ENCODE peak calls at places on chromosomes 7 and 10, in nine cellular contexts. One of them, this sample, is unnamed.

GRCh38 chr7:135508853-135509588 is 881 bp downstream of the CNOT4 start:
- DNase-seq in GM04504: no peak
- DNase-seq in tibial nerve: peak; percentile 12
- DNase-seq in GF-D8: peak; percentile 30
- DNase-seq in esophagus squamous epithelium: no peak
- DNase-seq in endothelial cell: peak; percentile 30
- DNase-seq in BJ: no peak
- DNase-seq in OCI-LY7: peak; percentile 70
- DNase-seq in trophoblast cell: peak; percentile 16
- DNase-seq in this sample: no peak

GRCh38 chr7:74379938-74380337 is 73.8 kb upstream of the GTF2IRD1 start:
- DNase-seq in GM04504: no peak
- DNase-seq in tibial nerve: no peak
- DNase-seq in GF-D8: no peak
- DNase-seq in esophagus squamous epithelium: no peak
- DNase-seq in endothelial cell: no peak
- DNase-seq in BJ: no peak
- DNase-seq in OCI-LY7: no peak
- DNase-seq in trophoblast cell: no peak
- DNase-seq in this sample: no peak

GRCh38 chr10:48577158-48577557 is 27.7 kb downstream of the ARHGAP22 start:
- DNase-seq in GM04504: no peak
- DNase-seq in tibial nerve: no peak
- DNase-seq in GF-D8: peak; percentile 93
- DNase-seq in esophagus squamous epithelium: no peak
- DNase-seq in endothelial cell: no peak
- DNase-seq in BJ: no peak
- DNase-seq in OCI-LY7: peak; percentile 84
- DNase-seq in trophoblast cell: peak; percentile 10
- DNase-seq in this sample: peak; percentile 37

GRCh38 chr7:130277763-130278643 is 11.3 kb downstream of the CPA2 start:
- DNase-seq in GM04504: no peak
- DNase-seq in tibial nerve: peak; percentile 65
- DNase-seq in GF-D8: no peak
- DNase-seq in esophagus squamous epithelium: no peak
- DNase-seq in endothelial cell: peak; percentile 60
- DNase-seq in BJ: no peak
- DNase-seq in OCI-LY7: no peak
- DNase-seq in trophoblast cell: peak; percentile 80
- DNase-seq in this sample: peak; percentile 27

GRCh38 chr7:128399991-128400390 is 9.8 kb downstream of the IMPDH1 start:
- DNase-seq in GM04504: no peak
- DNase-seq in tibial nerve: no peak
- DNase-seq in GF-D8: no peak
- DNase-seq in esophagus squamous epithelium: no peak
- DNase-seq in endothelial cell: no peak
- DNase-seq in BJ: no peak
- DNase-seq in OCI-LY7: no peak
- DNase-seq in trophoblast cell: no peak
- DNase-seq in this sample: no peak

GRCh38 chr7:79774150-79774549 is 320.7 kb upstream of the MAGI2 start:
- DNase-seq in GM04504: no peak
- DNase-seq in tibial nerve: no peak
- DNase-seq in GF-D8: no peak
- DNase-seq in esophagus squamous epithelium: no peak
- DNase-seq in endothelial cell: no peak
- DNase-seq in BJ: no peak
- DNase-seq in OCI-LY7: no peak
- DNase-seq in trophoblast cell: peak; percentile 38
- DNase-seq in this sample: no peak

GRCh38 chr7:1713502-1714484 is 43.7 kb downstream of the ELFN1 start:
- DNase-seq in GM04504: no peak
- DNase-seq in tibial nerve: no peak
- DNase-seq in GF-D8: no peak
- DNase-seq in esophagus squamous epithelium: no peak
- DNase-seq in endothelial cell: peak; percentile 44
- DNase-seq in BJ: no peak
- DNase-seq in OCI-LY7: no peak
- DNase-seq in trophoblast cell: no peak
- DNase-seq in this sample: no peak

GRCh38 chr7:22943997-22944396 is 69.9 kb downstream of the HYCC1 start:
- DNase-seq in GM04504: no peak
- DNase-seq in tibial nerve: peak; percentile 6
- DNase-seq in GF-D8: no peak
- DNase-seq in esophagus squamous epithelium: no peak
- DNase-seq in endothelial cell: no peak
- DNase-seq in BJ: peak; percentile 56
- DNase-seq in OCI-LY7: no peak
- DNase-seq in trophoblast cell: peak; percentile 65
- DNase-seq in this sample: no peak

GRCh38 chr10:61975107-61975932 is 73.8 kb downstream of the ARID5B start:
- DNase-seq in GM04504: peak; percentile 56
- DNase-seq in tibial nerve: no peak
- DNase-seq in GF-D8: no peak
- DNase-seq in esophagus squamous epithelium: no peak
- DNase-seq in endothelial cell: no peak
- DNase-seq in BJ: peak; percentile 60
- DNase-seq in OCI-LY7: peak; percentile 58
- DNase-seq in trophoblast cell: peak; percentile 66
- DNase-seq in this sample: no peak

GRCh38 chr7:132797152-132797551 is 220.9 kb upstream of the PLXNA4 start:
- DNase-seq in GM04504: no peak
- DNase-seq in tibial nerve: no peak
- DNase-seq in GF-D8: no peak
- DNase-seq in esophagus squamous epithelium: no peak
- DNase-seq in endothelial cell: no peak
- DNase-seq in BJ: no peak
- DNase-seq in OCI-LY7: no peak
- DNase-seq in trophoblast cell: no peak
- DNase-seq in this sample: no peak

GRCh38 chr10:99854860-99855259 is 72.4 kb downstream of the ABCC2 start:
- DNase-seq in GM04504: peak; percentile 48
- DNase-seq in tibial nerve: peak; percentile 41
- DNase-seq in GF-D8: no peak
- DNase-seq in esophagus squamous epithelium: no peak
- DNase-seq in endothelial cell: peak; percentile 31
- DNase-seq in BJ: peak; percentile 41
- DNase-seq in OCI-LY7: peak; percentile 20
- DNase-seq in trophoblast cell: peak; percentile 46
- DNase-seq in this sample: no peak

GRCh38 chr10:74276416-74276815 is 125.4 kb downstream of the ADK start:
- DNase-seq in GM04504: no peak
- DNase-seq in tibial nerve: no peak
- DNase-seq in GF-D8: no peak
- DNase-seq in esophagus squamous epithelium: no peak
- DNase-seq in endothelial cell: no peak
- DNase-seq in BJ: no peak
- DNase-seq in OCI-LY7: no peak
- DNase-seq in trophoblast cell: no peak
- DNase-seq in this sample: no peak

GRCh38 chr7:116950889-116951351 is 2.4 kb upstream of the ST7 start:
- DNase-seq in GM04504: no peak
- DNase-seq in tibial nerve: no peak
- DNase-seq in GF-D8: no peak
- DNase-seq in esophagus squamous epithelium: no peak
- DNase-seq in endothelial cell: no peak
- DNase-seq in BJ: no peak
- DNase-seq in OCI-LY7: no peak
- DNase-seq in trophoblast cell: no peak
- DNase-seq in this sample: no peak

GRCh38 chr10:2207246-2207922 is 470.1 kb upstream of the ADARB2 start:
- DNase-seq in GM04504: no peak
- DNase-seq in tibial nerve: no peak
- DNase-seq in GF-D8: no peak
- DNase-seq in esophagus squamous epithelium: no peak
- DNase-seq in endothelial cell: no peak
- DNase-seq in BJ: no peak
- DNase-seq in OCI-LY7: no peak
- DNase-seq in trophoblast cell: no peak
- DNase-seq in this sample: no peak

GRCh38 chr10:132388901-132389630 is 7.9 kb upstream of the PWWP2B start:
- DNase-seq in GM04504: no peak
- DNase-seq in tibial nerve: no peak
- DNase-seq in GF-D8: no peak
- DNase-seq in esophagus squamous epithelium: no peak
- DNase-seq in endothelial cell: no peak
- DNase-seq in BJ: no peak
- DNase-seq in OCI-LY7: peak; percentile 11
- DNase-seq in trophoblast cell: peak; percentile 32
- DNase-seq in this sample: no peak

GRCh38 chr10:110643670-110644597 is at the start of gene RBM20:
- DNase-seq in GM04504: no peak
- DNase-seq in tibial nerve: no peak
- DNase-seq in GF-D8: no peak
- DNase-seq in esophagus squamous epithelium: no peak
- DNase-seq in endothelial cell: peak; percentile 39
- DNase-seq in BJ: no peak
- DNase-seq in OCI-LY7: no peak
- DNase-seq in trophoblast cell: peak; percentile 36
- DNase-seq in this sample: no peak

GRCh38 chr7:102424129-102424551 is 9.2 kb upstream of the ORAI2 start:
- DNase-seq in GM04504: no peak
- DNase-seq in tibial nerve: no peak
- DNase-seq in GF-D8: no peak
- DNase-seq in esophagus squamous epithelium: no peak
- DNase-seq in endothelial cell: no peak
- DNase-seq in BJ: no peak
- DNase-seq in OCI-LY7: peak; percentile 42
- DNase-seq in trophoblast cell: no peak
- DNase-seq in this sample: no peak

GRCh38 chr7:6284461-6285360 is 12.3 kb upstream of the CYTH3 start:
- DNase-seq in GM04504: no peak
- DNase-seq in tibial nerve: no peak
- DNase-seq in GF-D8: no peak
- DNase-seq in esophagus squamous epithelium: no peak
- DNase-seq in endothelial cell: no peak
- DNase-seq in BJ: no peak
- DNase-seq in OCI-LY7: no peak
- DNase-seq in trophoblast cell: peak; percentile 97
- DNase-seq in this sample: no peak

GRCh38 chr10:29668628-29669027 is 33.9 kb upstream of the SVIL start:
- DNase-seq in GM04504: no peak
- DNase-seq in tibial nerve: no peak
- DNase-seq in GF-D8: no peak
- DNase-seq in esophagus squamous epithelium: no peak
- DNase-seq in endothelial cell: no peak
- DNase-seq in BJ: no peak
- DNase-seq in OCI-LY7: no peak
- DNase-seq in trophoblast cell: peak; percentile 90
- DNase-seq in this sample: no peak

GRCh38 chr7:32888505-32888904 is 3.1 kb downstream of the KBTBD2 start:
- DNase-seq in GM04504: no peak
- DNase-seq in tibial nerve: no peak
- DNase-seq in GF-D8: no peak
- DNase-seq in esophagus squamous epithelium: no peak
- DNase-seq in endothelial cell: no peak
- DNase-seq in BJ: no peak
- DNase-seq in OCI-LY7: no peak
- DNase-seq in trophoblast cell: no peak
- DNase-seq in this sample: no peak

GRCh38 chr7:6367701-6368211 is 80.0 kb downstream of the DAGLB start:
- DNase-seq in GM04504: no peak
- DNase-seq in tibial nerve: no peak
- DNase-seq in GF-D8: peak; percentile 30
- DNase-seq in esophagus squamous epithelium: no peak
- DNase-seq in endothelial cell: no peak
- DNase-seq in BJ: no peak
- DNase-seq in OCI-LY7: no peak
- DNase-seq in trophoblast cell: peak; percentile 28
- DNase-seq in this sample: no peak

GRCh38 chr7:5630670-5631069 is 150.8 kb downstream of the RNF216 start:
- DNase-seq in GM04504: no peak
- DNase-seq in tibial nerve: no peak
- DNase-seq in GF-D8: no peak
- DNase-seq in esophagus squamous epithelium: no peak
- DNase-seq in endothelial cell: no peak
- DNase-seq in BJ: no peak
- DNase-seq in OCI-LY7: no peak
- DNase-seq in trophoblast cell: no peak
- DNase-seq in this sample: no peak

GRCh38 chr10:71081229-71081560 is 131.2 kb upstream of the UNC5B start:
- DNase-seq in GM04504: no peak
- DNase-seq in tibial nerve: no peak
- DNase-seq in GF-D8: no peak
- DNase-seq in esophagus squamous epithelium: no peak
- DNase-seq in endothelial cell: no peak
- DNase-seq in BJ: no peak
- DNase-seq in OCI-LY7: no peak
- DNase-seq in trophoblast cell: no peak
- DNase-seq in this sample: peak; percentile 49

GRCh38 chr7:26487780-26488535 is 196.3 kb downstream of the SNX10 start:
- DNase-seq in GM04504: no peak
- DNase-seq in tibial nerve: no peak
- DNase-seq in GF-D8: no peak
- DNase-seq in esophagus squamous epithelium: no peak
- DNase-seq in endothelial cell: no peak
- DNase-seq in BJ: no peak
- DNase-seq in OCI-LY7: no peak
- DNase-seq in trophoblast cell: no peak
- DNase-seq in this sample: no peak

GRCh38 chr10:123996302-123996701 is 97.1 kb downstream of the CHST15 start:
- DNase-seq in GM04504: no peak
- DNase-seq in tibial nerve: no peak
- DNase-seq in GF-D8: no peak
- DNase-seq in esophagus squamous epithelium: no peak
- DNase-seq in endothelial cell: no peak
- DNase-seq in BJ: no peak
- DNase-seq in OCI-LY7: no peak
- DNase-seq in trophoblast cell: no peak
- DNase-seq in this sample: peak; percentile 79

GRCh38 chr10:35487336-35488034 is 117.7 kb upstream of the GJD4 start:
- DNase-seq in GM04504: no peak
- DNase-seq in tibial nerve: no peak
- DNase-seq in GF-D8: no peak
- DNase-seq in esophagus squamous epithelium: no peak
- DNase-seq in endothelial cell: no peak
- DNase-seq in BJ: no peak
- DNase-seq in OCI-LY7: no peak
- DNase-seq in trophoblast cell: peak; percentile 20
- DNase-seq in this sample: no peak

GRCh38 chr7:27134392-27134791 is 3.8 kb upstream of the HOXA4 start:
- DNase-seq in GM04504: peak; percentile 89
- DNase-seq in tibial nerve: peak; percentile 78
- DNase-seq in GF-D8: no peak
- DNase-seq in esophagus squamous epithelium: no peak
- DNase-seq in endothelial cell: no peak
- DNase-seq in BJ: peak; percentile 68
- DNase-seq in OCI-LY7: no peak
- DNase-seq in trophoblast cell: peak; percentile 19
- DNase-seq in this sample: no peak

GRCh38 chr10:124381011-124381591 is 37.6 kb downstream of the OAT start:
- DNase-seq in GM04504: no peak
- DNase-seq in tibial nerve: no peak
- DNase-seq in GF-D8: no peak
- DNase-seq in esophagus squamous epithelium: no peak
- DNase-seq in endothelial cell: no peak
- DNase-seq in BJ: no peak
- DNase-seq in OCI-LY7: no peak
- DNase-seq in trophoblast cell: no peak
- DNase-seq in this sample: no peak

GRCh38 chr10:104521901-104522827 is 118.9 kb upstream of the SORCS3 start:
- DNase-seq in GM04504: no peak
- DNase-seq in tibial nerve: no peak
- DNase-seq in GF-D8: no peak
- DNase-seq in esophagus squamous epithelium: no peak
- DNase-seq in endothelial cell: no peak
- DNase-seq in BJ: no peak
- DNase-seq in OCI-LY7: no peak
- DNase-seq in trophoblast cell: no peak
- DNase-seq in this sample: no peak

GRCh38 chr7:147997636-147998035 is 592.9 kb upstream of the C7orf33 start:
- DNase-seq in GM04504: no peak
- DNase-seq in tibial nerve: no peak
- DNase-seq in GF-D8: no peak
- DNase-seq in esophagus squamous epithelium: no peak
- DNase-seq in endothelial cell: no peak
- DNase-seq in BJ: no peak
- DNase-seq in OCI-LY7: no peak
- DNase-seq in trophoblast cell: no peak
- DNase-seq in this sample: no peak

GRCh38 chr10:101301111-101301731 is 52.7 kb upstream of the BTRC start:
- DNase-seq in GM04504: no peak
- DNase-seq in tibial nerve: no peak
- DNase-seq in GF-D8: peak; percentile 23
- DNase-seq in esophagus squamous epithelium: no peak
- DNase-seq in endothelial cell: peak; percentile 69
- DNase-seq in BJ: no peak
- DNase-seq in OCI-LY7: peak; percentile 50
- DNase-seq in trophoblast cell: peak; percentile 80
- DNase-seq in this sample: no peak

This sample was measured in vagina.